ENCODE peak calls at places on chromosomes 6 and 20, in six cellular contexts. J, O, R, Z, C and K are unnamed samples.
A peak's percentile ranks its signal among the peaks of the same experiment; 100 is the strongest.

GRCh38 chr6:3755637-3756515 is 4.4 kb upstream of the PXDC1 start:
- DNase-seq in Z (no peak), R (no peak), C (no peak), O (no peak), J (no peak), K (no peak)

GRCh38 chr6:170224694-170225660 is 65.9 kb downstream of the DLL1 start:
- DNase-seq in J (peak; percentile 13), C (peak; percentile 88), Z (peak; percentile 70), O (no peak), R (no peak), K (no peak)

GRCh38 chr6:32255212-32256153 is 31.6 kb upstream of the NOTCH4 start:
- DNase-seq in O (peak; percentile 81), R (peak; percentile 84), Z (peak; percentile 53), J (peak; percentile 87), C (no peak), K (peak; percentile 82)

GRCh38 chr20:15654208-15654649 is 919.0 kb downstream of the KIF16B start:
- DNase-seq in C (peak; percentile 87), J (no peak), O (no peak), Z (peak; percentile 75), R (peak; percentile 6), K (no peak)

GRCh38 chr20:23228912-23229311 is 121.7 kb upstream of the NXT1 start:
- DNase-seq in J (no peak), R (no peak), O (peak; percentile 83), Z (no peak), C (no peak), K (no peak)

GRCh38 chr6:93177451-93177850 is 241.9 kb downstream of the EPHA7 start:
- DNase-seq in J (no peak), C (no peak), O (no peak), Z (no peak), R (no peak), K (no peak)

GRCh38 chr6:110944681-110945151 is 13.8 kb upstream of the GTF3C6 start:
- DNase-seq in Z (no peak), C (peak; percentile 89), O (peak; percentile 34), J (no peak), R (peak; percentile 69), K (no peak)

GRCh38 chr6:116476021-116476678 is 15.0 kb downstream of the CALHM6 start:
- DNase-seq in O (no peak), Z (no peak), R (no peak), J (no peak), C (no peak), K (no peak)

GRCh38 chr20:46081074-46081473 is 8.7 kb downstream of the NCOA5 start:
- DNase-seq in R (no peak), Z (no peak), O (no peak), J (no peak), C (no peak), K (no peak)

GRCh38 chr20:50520222-50520877 is 10.2 kb downstream of the PTPN1 start:
- DNase-seq in J (no peak), O (no peak), C (no peak), Z (no peak), R (no peak), K (no peak)

GRCh38 chr6:34570066-34570833 is 14.1 kb upstream of the SPDEF start:
- DNase-seq in Z (no peak), J (no peak), R (no peak), C (no peak), O (no peak), K (no peak)

GRCh38 chr6:96794980-96795379 is 42.3 kb downstream of the GPR63 start:
- DNase-seq in R (no peak), C (no peak), J (no peak), Z (no peak), O (no peak), K (no peak)

GRCh38 chr6:41920921-41921711 is at the start of the genes BYSL and MED20:
- DNase-seq in R (peak; percentile 95), J (peak; percentile 94), Z (peak; percentile 97), C (peak; percentile 94), O (peak; percentile 79), K (peak; percentile 93)
- TF ChIP-seq CTCF in R (peak; percentile 94), J (peak; percentile 100), Z (peak; percentile 97), C (peak; percentile 96), O (peak; percentile 95), K (peak; percentile 99)

GRCh38 chr6:43269273-43270007 is 26.2 kb downstream of the TTBK1 start:
- DNase-seq in J (no peak), O (no peak), C (no peak), R (no peak), Z (no peak), K (no peak)

GRCh38 chr6:43268782-43269272 is 25.5 kb downstream of the TTBK1 start:
- DNase-seq in J (no peak), Z (no peak), R (no peak), C (no peak), O (no peak), K (no peak)

GRCh38 chr6:43265564-43265963 is 22.3 kb downstream of the TTBK1 start:
- DNase-seq in O (no peak), R (no peak), J (no peak), Z (no peak), C (no peak), K (no peak)

GRCh38 chr6:43268348-43268685 is 25.0 kb downstream of the TTBK1 start:
- DNase-seq in J (no peak), R (no peak), O (no peak), C (no peak), Z (no peak), K (no peak)

GRCh38 chr6:43267619-43268347 is 24.5 kb downstream of the TTBK1 start:
- DNase-seq in O (no peak), J (no peak), Z (peak; percentile 52), C (no peak), R (no peak), K (no peak)
- H3K27ac ChIP-seq in O (no peak overlapping the region), J (peak overlapping the region; percentile 50), Z (no peak overlapping the region), C (no peak overlapping the region), R (no peak overlapping the region), K (peak overlapping the region; percentile 88)

DNA sequence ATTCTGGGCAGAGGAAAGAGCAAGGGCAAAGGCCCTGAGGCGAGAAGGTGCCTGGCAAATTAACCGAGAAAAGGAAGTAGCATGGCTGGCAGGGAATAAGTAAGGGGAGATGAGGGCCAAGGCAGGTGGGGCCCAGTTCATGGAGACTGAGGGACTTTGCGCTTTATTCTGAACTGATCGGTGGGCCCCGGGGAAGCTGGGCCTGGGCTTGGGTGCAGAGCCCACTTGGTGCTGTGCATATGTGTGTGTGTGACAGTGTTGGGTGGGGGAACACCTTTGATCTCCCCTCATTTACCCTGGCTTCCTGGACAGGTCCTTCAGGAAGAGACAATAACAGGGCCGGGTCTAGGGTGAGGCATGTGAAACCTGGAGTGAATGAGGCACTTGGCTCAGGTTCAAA is 2.9 kb upstream of the MDFI start:
- DNase-seq in R (no peak), Z (no peak), J (no peak), C (no peak), O (no peak), K (no peak)
- H3K27me3 ChIP-seq in R (no peaks in the 10 kb centered on the region), Z (peaks cover 24% of the 10 kb centered on the region), J (no peaks in the 10 kb centered on the region), C (no peaks in the 10 kb centered on the region), O (peaks cover 75% of the 10 kb centered on the region), K (peaks cover 8% of the 10 kb centered on the region)

GRCh38 chr6:167588181-167588919 is 238.4 kb upstream of the AFDN start:
- DNase-seq in R (no peak), Z (no peak), J (no peak), C (no peak), O (no peak), K (peak; percentile 55)
- TF ChIP-seq CTCF in R (no peak), Z (no peak), J (no peak), C (no peak), O (no peak), K (no peak)

GRCh38 chr6:35583893-35584688 is 71.4 kb upstream of the TULP1 start:
- DNase-seq in O (peak; percentile 53), R (peak; percentile 68), C (peak; percentile 85), J (peak; percentile 87), Z (peak; percentile 84), K (no peak)

GRCh38 chr6:35587167-35587566 is 74.5 kb upstream of the TULP1 start:
- DNase-seq in O (no peak), R (no peak), C (no peak), Z (no peak), J (no peak), K (no peak)

GRCh38 chr6:35582315-35582714 is 69.6 kb upstream of the TULP1 start:
- DNase-seq in C (no peak), Z (no peak), R (no peak), J (no peak), O (no peak), K (no peak)

GRCh38 chr6:35586542-35586941 is 73.8 kb upstream of the TULP1 start:
- DNase-seq in Z (no peak), O (no peak), R (no peak), C (no peak), J (no peak), K (no peak)

GRCh38 chr6:35585688-35586087 is 73.0 kb upstream of the TULP1 start:
- DNase-seq in Z (no peak), O (no peak), C (no peak), R (no peak), J (no peak), K (no peak)
- H3K27ac ChIP-seq in Z (no peak overlapping the region), O (no peak overlapping the region), C (no peak overlapping the region), R (no peak overlapping the region), J (peak overlapping the region; percentile 98), K (peak overlapping the region; percentile 44)

GRCh38 chr6:27562027-27562410 is 89.1 kb upstream of the ZNF184 start:
- DNase-seq in J (no peak), C (no peak), Z (no peak), R (peak; percentile 59), O (no peak), K (no peak)

GRCh38 chr6:27568226-27568889 is 95.5 kb upstream of the ZNF184 start:
- DNase-seq in O (no peak), Z (no peak), R (no peak), C (no peak), J (no peak), K (no peak)

DNA sequence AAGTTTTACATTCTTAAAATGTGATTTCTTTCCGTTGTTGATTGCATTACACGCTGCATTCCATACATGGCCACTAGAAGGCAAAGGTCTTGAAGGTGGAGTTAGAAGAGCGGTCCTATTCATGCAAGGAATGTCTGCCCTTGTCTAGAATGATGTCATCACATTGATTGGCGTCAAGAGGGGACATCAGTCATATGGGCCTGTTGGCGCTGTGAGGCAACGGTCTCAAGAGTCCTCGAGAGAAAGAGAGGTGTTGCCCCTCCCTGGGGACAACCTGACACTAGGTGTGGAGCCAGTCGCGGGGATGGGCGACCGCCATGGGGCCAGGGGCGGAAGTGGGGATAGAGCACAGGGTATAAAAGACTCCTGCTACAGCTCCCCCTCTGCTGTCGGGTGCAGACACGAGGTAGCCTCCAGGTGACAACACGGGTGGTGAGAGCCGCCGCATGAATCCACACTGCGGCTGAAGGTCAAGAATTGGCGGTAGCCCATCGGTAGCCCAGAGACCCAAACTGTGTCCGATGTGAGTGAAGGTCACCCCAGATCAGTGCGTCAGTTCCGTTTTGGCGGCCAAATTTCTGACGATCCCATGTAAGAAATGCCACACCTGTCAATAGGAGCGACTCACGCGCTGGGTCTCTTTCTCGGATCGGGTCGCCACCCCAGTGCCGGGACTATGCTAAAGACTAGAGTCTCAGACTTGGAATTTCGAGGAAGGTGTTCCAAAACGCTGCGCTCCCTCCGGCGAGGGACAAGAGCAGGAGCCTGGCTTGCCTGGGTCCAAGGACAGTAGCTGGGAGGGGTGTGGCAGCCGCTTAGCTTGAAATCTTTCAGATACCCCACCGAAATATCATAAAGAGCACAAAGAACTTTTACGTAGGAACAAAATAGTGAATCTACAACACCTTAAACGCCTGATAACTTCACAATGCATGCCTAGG is 93.2 kb upstream of the ZNF184 start:
- DNase-seq in Z (peak; percentile 18), R (no peak), C (no peak), J (no peak), O (no peak), K (no peak)
- H3K27me3 ChIP-seq in Z (peaks cover 85% of the 10 kb centered on the region), R (no peaks in the 10 kb centered on the region), C (no peaks in the 10 kb centered on the region), J (no peaks in the 10 kb centered on the region), O (peaks cover 5% of the 10 kb centered on the region), K (peaks cover 3% of the 10 kb centered on the region)